ENCODE peak calls at places on chromosomes 3 and 15, in seven cellular contexts. A is HCT116, V is endothelial cell of umbilical vein, X is K562, R is H1, H is GM12878, P is HepG2. G is an unnamed sample. For H3K79me2, the result is how much of the 10 kb centered on the place peaks cover.

GRCh38 chr3:128383316-128384235 is 83.1 kb downstream of the DNAJB8 start:
- DNase-seq in A (peak), V (peak), X (peak), R (no peak), H (no peak), P (peak), G (peak)

GRCh38 chr3:8573342-8573926 is 71.2 kb downstream of the SSUH2 start:
- DNase-seq in A (no peak), V (no peak), X (no peak), R (no peak), H (no peak), P (no peak), G (no peak)

GRCh38 chr15:66089049-66089448 is 164.5 kb downstream of the MEGF11 start:
- DNase-seq in A (no peak), V (no peak), X (no peak), R (no peak), H (no peak), P (no peak), G (peak)

GRCh38 chr3:38207262-38208003 is 42.1 kb downstream of the OXSR1 start:
- DNase-seq in A (no peak), V (no peak), X (no peak), R (no peak), H (no peak), P (no peak), G (no peak)

GRCh38 chr3:68876112-68876713 is 56.1 kb downstream of the TAFA4 start:
- DNase-seq in A (peak), V (peak), X (peak), R (no peak), H (peak), P (peak), G (peak)

GRCh38 chr15:92035961-92036360 is 182.5 kb downstream of the SLCO3A1 start:
- DNase-seq in A (no peak), V (no peak), X (no peak), R (no peak), H (no peak), P (no peak), G (no peak)

GRCh38 chr3:105746226-105746996 is 122.4 kb downstream of the CBLB start:
- DNase-seq in A (no peak), V (peak), X (no peak), R (no peak), H (no peak), P (peak), G (no peak)

GRCh38 chr15:39698444-39699390 is 83.9 kb downstream of the FSIP1 start:
- DNase-seq in A (no peak), V (no peak), X (peak), R (no peak), H (no peak), P (no peak), G (no peak)

GRCh38 chr15:91652610-91653207 is 200.8 kb upstream of the SLCO3A1 start:
- DNase-seq in A (no peak), V (no peak), X (no peak), R (no peak), H (no peak), P (no peak), G (peak)

GRCh38 chr3:183341545-183342288 is 86.7 kb downstream of the MCF2L2 start:
- DNase-seq in A (no peak), V (no peak), X (no peak), R (no peak), H (no peak), P (no peak), G (no peak)

GRCh38 chr15:39426552-39427532 is 154.0 kb upstream of the THBS1 start:
- DNase-seq in A (no peak), V (no peak), X (no peak), R (no peak), H (peak), P (no peak), G (peak)

GRCh38 chr3:80769683-80770082 is 991.8 kb downstream of the GBE1 start:
- DNase-seq in A (no peak), V (no peak), X (no peak), R (no peak), H (no peak), P (no peak), G (no peak)

GRCh38 chr3:195704433-195704999 is 16.3 kb upstream of the MUC20 start:
- DNase-seq in A (no peak), V (no peak), X (peak), R (no peak), H (no peak), P (no peak), G (no peak)

GRCh38 chr15:41796457-41796856 is 22.2 kb downstream of the MAPKBP1 start:
- DNase-seq in A (no peak), V (peak), X (no peak), R (no peak), H (no peak), P (peak), G (peak)

GRCh38 chr3:31680072-31680870 is 147.5 kb downstream of the STT3B start:
- DNase-seq in A (no peak), V (no peak), X (no peak), R (peak), H (no peak), P (peak), G (no peak)

GRCh38 chr3:102673271-102674115 is 238.7 kb downstream of the ZPLD1 start:
- DNase-seq in A (peak), V (peak), X (peak), R (peak), H (peak), P (peak), G (peak)

GRCh38 chr3:104598848-104599501 is 767.7 kb upstream of the ALCAM start:
- DNase-seq in A (no peak), V (no peak), X (no peak), R (no peak), H (no peak), P (no peak), G (no peak)

GRCh38 chr3:40911928-40912327 is 287.4 kb upstream of the CTNNB1 start:
- DNase-seq in A (no peak), V (no peak), X (no peak), R (no peak), H (no peak), P (peak), G (no peak)

GRCh38 chr3:17817545-17817944 is 75.1 kb upstream of the TBC1D5 start:
- DNase-seq in A (no peak), V (no peak), X (no peak), R (no peak), H (no peak), P (no peak), G (no peak)

GRCh38 chr3:143483214-143483613 is 363.6 kb downstream of the CHST2 start:
- DNase-seq in A (no peak), V (no peak), X (no peak), R (no peak), H (no peak), P (no peak), G (no peak)

GRCh38 chr3:22450785-22451400 is 699.9 kb upstream of the ZNF385D start:
- DNase-seq in A (no peak), V (no peak), X (no peak), R (no peak), H (no peak), P (no peak), G (peak)

GRCh38 chr3:113231391-113231790 is 20.0 kb downstream of the BOC start:
- DNase-seq in A (no peak), V (no peak), X (no peak), R (no peak), H (no peak), P (no peak), G (no peak)

GRCh38 chr15:62940755-62941361 is 101.7 kb upstream of the TPM1 start:
- DNase-seq in A (no peak), V (peak), X (no peak), R (no peak), H (no peak), P (no peak), G (peak)

GRCh38 chr3:185750015-185750414 is 74.8 kb downstream of the IGF2BP2 start:
- DNase-seq in A (no peak), V (no peak), X (no peak), R (peak), H (no peak), P (peak), G (no peak)

GRCh38 chr3:134367412-134367811 is 6.8 kb downstream of the AMOTL2 start:
- DNase-seq in A (no peak), V (no peak), X (no peak), R (no peak), H (no peak), P (no peak), G (no peak)

GRCh38 chr15:56948766-56949105 is 30.3 kb downstream of the TCF12 start:
- DNase-seq in A (no peak), V (no peak), X (no peak), R (no peak), H (no peak), P (no peak), G (no peak)

GRCh38 chr15:78035319-78035718 is 42.2 kb downstream of the TBC1D2B start:
- DNase-seq in A (no peak), V (peak), X (no peak), R (no peak), H (no peak), P (no peak), G (no peak)

GRCh38 chr15:78037328-78037727 is 40.2 kb downstream of the TBC1D2B start:
- DNase-seq in A (no peak), V (no peak), X (no peak), R (no peak), H (no peak), P (no peak), G (no peak)

GRCh38 chr15:78035861-78036476 is 41.5 kb downstream of the TBC1D2B start:
- DNase-seq in A (no peak), V (no peak), X (no peak), R (no peak), H (no peak), P (peak), G (no peak)

GRCh38 chr15:78038585-78039247 is 38.8 kb downstream of the TBC1D2B start:
- DNase-seq in A (no peak), V (no peak), X (no peak), R (no peak), H (no peak), P (no peak), G (no peak)

DNA sequence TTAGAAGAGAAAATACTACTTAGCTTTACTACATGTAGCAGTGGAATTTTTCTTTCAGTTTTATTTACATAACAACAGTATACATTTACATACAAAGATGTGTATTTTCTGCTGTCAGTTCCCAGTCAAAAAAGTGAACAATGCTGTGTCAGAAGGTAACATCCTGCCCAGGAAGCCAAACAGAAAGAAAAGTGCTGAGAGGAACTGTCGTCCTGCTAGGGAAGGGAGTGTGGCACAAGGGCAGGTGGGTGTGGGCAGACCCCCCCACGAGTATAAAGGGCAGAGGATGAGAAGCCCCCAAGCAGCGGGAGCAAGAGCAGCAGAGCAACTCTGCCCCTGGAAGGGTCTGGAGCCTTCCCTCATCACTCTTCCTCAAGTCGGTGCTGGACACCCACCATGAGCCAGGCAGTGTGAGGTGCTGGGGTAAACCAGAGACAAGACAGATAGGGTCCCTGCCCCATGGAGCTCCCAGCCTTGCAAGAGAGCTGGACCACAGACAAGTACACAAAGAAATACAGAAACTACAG is 39.7 kb downstream of the TBC1D2B start:
- DNase-seq in A (no peak), V (no peak), X (no peak), R (no peak), H (no peak), P (no peak), G (no peak)
- H3K79me2 ChIP-seq in A (under half), V (under half), X (under half), R (under half), H (under half), P (under half), G (under half)

DNA sequence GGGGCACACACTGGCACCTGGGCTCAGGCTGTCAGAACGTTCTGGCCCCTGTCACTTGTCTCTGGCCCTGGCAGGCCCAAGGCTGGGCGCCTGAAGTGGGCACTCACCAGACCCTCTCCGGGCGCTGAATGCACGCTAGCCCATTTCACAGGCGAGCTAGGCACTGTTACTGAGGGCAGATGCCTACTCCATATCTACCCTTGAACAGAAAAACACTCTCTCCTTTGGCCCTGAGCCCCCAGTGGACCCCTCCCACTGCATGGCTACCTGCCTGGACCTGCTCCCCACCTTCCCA is 42.3 kb upstream of the IQSEC1 start:
- DNase-seq in A (no peak), V (no peak), X (no peak), R (no peak), H (no peak), P (no peak), G (no peak)
- TF ChIP-seq MAX in A (no peak), V (no peak), X (no peak), R (no peak), H (no peak), P (no peak), G (no peak)

GRCh38 chr3:28099296-28099695 is 142.1 kb upstream of the CMC1 start:
- DNase-seq in A (no peak), V (no peak), X (no peak), R (no peak), H (no peak), P (no peak), G (no peak)
- H3K27ac ChIP-seq in A (no peak), V (no peak), X (no peak), R (no peak), H (no peak), P (no peak), G (no peak)

DNA sequence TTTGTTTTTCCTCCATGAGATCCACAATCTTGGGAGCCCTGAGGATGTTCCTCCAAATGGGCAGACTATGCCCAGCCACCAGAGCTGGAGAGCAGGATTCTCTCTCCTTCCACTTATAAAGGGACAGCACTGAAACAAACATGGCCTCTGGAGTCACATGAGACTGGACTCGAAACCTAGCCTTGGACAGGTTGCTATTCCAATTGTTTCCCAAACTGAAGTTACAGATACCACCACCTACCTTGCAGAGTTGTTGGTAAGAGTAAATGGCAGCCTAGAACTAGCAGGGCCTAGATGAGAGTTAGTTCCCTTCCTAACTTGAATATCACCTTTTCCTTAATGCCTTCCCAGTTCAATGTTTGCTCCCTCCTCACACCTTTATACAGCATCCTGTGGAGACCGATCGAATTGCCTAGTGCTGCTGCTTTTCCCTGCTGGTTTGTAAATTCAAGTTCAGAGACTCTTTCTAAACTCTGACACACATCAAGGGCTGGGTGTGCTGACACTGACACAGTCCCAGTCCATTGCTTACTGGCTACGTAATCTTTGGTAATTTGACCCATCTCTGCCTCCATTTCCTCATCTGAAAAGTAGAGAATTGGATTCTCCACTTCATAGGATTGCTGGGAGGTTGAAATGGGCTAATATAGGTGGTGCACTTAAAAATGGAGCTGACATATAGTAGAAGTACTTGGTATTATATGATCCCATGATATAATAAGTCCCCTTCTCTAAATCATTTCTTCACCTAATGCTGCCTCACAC is 2.6 kb downstream of the IMP3 start:
- DNase-seq in A (no peak), V (no peak), X (peak), R (no peak), H (no peak), P (no peak), G (no peak)
- H3K79me2 ChIP-seq in A (under half), V (under half), X (under half), R (under half), H (under half), P (under half), G (under half)